ENCODE peak calls at places on chromosome 2, in six cellular contexts. H is CD4-positive, alpha-beta T cell; Q is choroid plexus epithelial cell; J is CD8-positive, alpha-beta T cell; N is bronchial epithelial cell; F is lower leg skin. C is an unnamed sample.

GRCh38 chr2:238133499-238134392 is 4.7 kb upstream of the KLHL30 start:
- DNase-seq in J (no peak), F (no peak), N (no peak), H (no peak), Q (no peak), C (no peak)

GRCh38 chr2:101559576-101559975 is 84.7 kb upstream of the RFX8 start:
- DNase-seq in Q (no peak), J (no peak), H (no peak), N (peak), F (no peak), C (no peak)

GRCh38 chr2:174011796-174012195 is 46.6 kb upstream of the SP3 start:
- DNase-seq in Q (no peak), J (no peak), H (no peak), F (no peak), N (no peak), C (no peak)

GRCh38 chr2:138029238-138029637 is 65.0 kb downstream of the HNMT start:
- DNase-seq in J (no peak), H (no peak), Q (peak), F (no peak), N (no peak), C (no peak)

GRCh38 chr2:100416939-100417744 is at the start of gene CHST10:
- DNase-seq in J (peak), F (peak), H (peak), Q (peak), N (peak), C (no peak)

GRCh38 chr2:190376083-190376482 is 32.1 kb upstream of the MFSD6 start:
- DNase-seq in J (no peak), Q (no peak), F (no peak), N (no peak), H (no peak), C (no peak)

GRCh38 chr2:151862688-151863087 is 34.5 kb upstream of the ARL5A start:
- DNase-seq in N (peak), J (no peak), Q (no peak), H (no peak), F (no peak), C (peak)

GRCh38 chr2:120516323-120517314 is 170.7 kb downstream of the INHBB start:
- DNase-seq in H (no peak), F (no peak), J (no peak), N (no peak), Q (peak), C (no peak)

GRCh38 chr2:190847504-190848201 is 33.0 kb upstream of the GLS start:
- DNase-seq in N (no peak), F (no peak), Q (peak), J (no peak), H (no peak), C (no peak)

GRCh38 chr2:50720695-50721314 is 311.1 kb downstream of the NRXN1 start:
- DNase-seq in J (no peak), F (no peak), N (no peak), H (no peak), Q (peak), C (no peak)

GRCh38 chr2:172836386-172837200 is 100.9 kb downstream of the RAPGEF4 start:
- DNase-seq in H (no peak), J (no peak), F (no peak), Q (peak), N (peak), C (no peak)

GRCh38 chr2:197893403-197894177 is 89.2 kb downstream of the PLCL1 start:
- DNase-seq in Q (no peak), H (no peak), F (no peak), J (no peak), N (no peak), C (no peak)

GRCh38 chr2:151241224-151241623 is 20.4 kb downstream of the RBM43 start:
- DNase-seq in Q (peak), J (no peak), H (no peak), N (peak), F (no peak), C (no peak)

GRCh38 chr2:27833931-27834330 is 56.3 kb downstream of the RBKS start:
- DNase-seq in F (no peak), N (no peak), J (no peak), Q (peak), H (no peak), C (no peak)

DNA sequence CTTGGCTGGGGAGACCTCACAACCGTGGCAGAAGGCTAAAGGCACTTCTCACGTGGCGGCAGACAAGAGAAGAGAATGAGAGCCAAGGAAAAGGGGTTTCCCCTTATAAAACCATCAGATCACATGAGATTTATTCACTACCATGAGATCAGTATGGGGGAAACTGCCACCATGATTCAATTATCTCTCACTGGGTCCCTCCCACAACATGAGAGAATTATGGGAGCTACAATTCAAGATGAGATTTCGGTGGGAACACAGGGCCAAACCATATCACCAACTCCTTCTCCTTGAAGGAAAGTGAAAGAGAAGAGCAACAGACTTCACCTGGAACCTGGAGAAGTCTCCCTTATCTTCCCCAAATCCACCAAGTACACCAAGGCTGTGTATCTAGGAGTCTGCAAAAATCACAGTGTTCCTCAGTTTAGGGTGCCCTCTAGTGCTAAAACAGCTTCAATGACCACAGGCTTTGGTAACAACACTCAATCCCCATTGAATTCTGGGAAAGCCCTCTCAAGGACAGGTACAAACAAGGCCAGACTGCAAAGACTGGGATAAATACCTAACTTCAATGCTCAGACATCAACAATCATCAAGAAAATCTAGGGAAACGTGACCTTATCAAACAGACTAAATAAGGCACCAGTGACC is 148.8 kb upstream of the SRD5A2 start:
- DNase-seq in F (no peak), J (no peak), N (peak), H (no peak), Q (peak), C (peak)
- TF ChIP-seq CTCF in F (no peak), J (no peak), N (peak), H (no peak), Q (peak), C (peak)

GRCh38 chr2:207706936-207707860 is 4.2 kb upstream of the CCNYL1 start:
- DNase-seq in F (no peak), H (no peak), Q (no peak), N (peak), J (no peak), C (no peak)

GRCh38 chr2:207716061-207716460 is 4.6 kb downstream of the CCNYL1 start:
- DNase-seq in F (no peak), N (no peak), Q (no peak), J (no peak), H (no peak), C (no peak)

GRCh38 chr2:207711750-207712487 is 479 bp downstream of the CCNYL1 start:
- DNase-seq in J (peak), H (no peak), N (no peak), Q (peak), F (peak), C (no peak)

DNA sequence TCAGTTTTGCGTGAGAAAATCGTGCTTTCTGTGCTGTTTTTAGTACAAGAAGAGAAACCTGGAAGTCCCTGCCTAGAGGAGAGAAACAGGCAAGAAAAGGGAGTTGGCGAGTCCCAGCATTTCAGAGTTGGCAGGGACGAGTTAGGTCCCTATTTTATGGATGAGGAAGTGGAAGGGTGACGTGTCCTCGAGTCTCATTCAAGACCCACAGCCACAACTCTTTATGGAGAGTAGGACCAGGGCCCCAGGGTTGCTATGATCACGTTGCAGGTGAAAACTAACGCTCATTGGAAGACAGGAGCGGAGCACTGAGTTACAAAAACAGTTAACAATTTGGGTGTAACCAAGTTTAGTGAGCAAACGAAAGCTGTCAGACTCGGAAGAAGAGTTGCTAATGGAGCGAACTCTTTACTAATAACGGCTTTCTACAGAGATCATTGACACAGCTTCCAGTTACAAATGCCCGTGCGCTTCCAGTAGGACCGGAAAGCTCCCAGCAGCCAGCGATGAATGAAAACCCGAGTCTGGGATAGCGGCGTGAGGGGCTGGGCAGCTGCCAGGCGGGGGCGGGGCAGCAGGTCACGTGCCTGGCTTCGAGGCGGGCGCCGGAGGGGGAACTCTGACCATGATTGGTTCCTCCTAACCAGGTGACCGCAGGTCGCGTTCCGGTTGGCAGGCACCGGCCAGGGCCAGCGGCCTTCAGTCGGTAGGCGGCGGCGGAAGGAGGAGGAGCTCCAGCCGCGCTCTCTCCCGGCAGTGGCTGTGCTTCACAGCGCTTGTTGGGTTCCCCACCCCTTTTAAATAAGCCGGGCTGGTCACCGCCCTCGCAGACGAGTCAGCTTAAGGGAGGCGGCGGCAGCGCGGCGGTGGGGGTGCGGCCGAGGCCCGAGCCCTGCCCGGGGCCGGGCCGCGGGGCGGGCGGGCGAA is at the start of gene CCNYL1:
- DNase-seq in Q (peak), N (peak), J (peak), H (peak), F (peak), C (peak)
- TF ChIP-seq CTCF in Q (peak), N (peak), J (no peak), H (no peak), F (no peak), C (no peak)

DNA sequence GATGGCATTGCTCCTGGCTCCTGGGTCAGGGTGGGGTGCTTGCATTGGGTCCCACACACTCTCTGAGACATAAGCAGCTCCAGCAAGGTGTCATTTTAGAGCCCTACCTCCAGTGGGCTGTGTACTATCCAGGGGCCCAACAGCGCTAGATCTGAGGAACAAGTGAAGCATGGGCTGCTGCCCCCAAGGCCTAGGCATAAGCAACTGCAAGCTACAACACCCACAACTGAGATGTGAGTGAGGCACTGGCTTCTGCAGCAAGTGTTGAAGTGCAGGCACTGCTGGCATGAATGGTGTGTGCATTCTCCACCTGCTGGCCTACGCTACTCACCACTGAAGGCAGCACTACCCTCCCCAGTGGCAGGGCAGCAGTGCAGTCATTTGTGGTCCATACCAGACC is 81.0 kb upstream of the STK39 start:
- DNase-seq in J (no peak), F (no peak), H (no peak), N (no peak), Q (no peak), C (no peak)
- TF ChIP-seq CTCF in J (no peak), F (no peak), H (no peak), N (no peak), Q (peak), C (no peak)

DNA sequence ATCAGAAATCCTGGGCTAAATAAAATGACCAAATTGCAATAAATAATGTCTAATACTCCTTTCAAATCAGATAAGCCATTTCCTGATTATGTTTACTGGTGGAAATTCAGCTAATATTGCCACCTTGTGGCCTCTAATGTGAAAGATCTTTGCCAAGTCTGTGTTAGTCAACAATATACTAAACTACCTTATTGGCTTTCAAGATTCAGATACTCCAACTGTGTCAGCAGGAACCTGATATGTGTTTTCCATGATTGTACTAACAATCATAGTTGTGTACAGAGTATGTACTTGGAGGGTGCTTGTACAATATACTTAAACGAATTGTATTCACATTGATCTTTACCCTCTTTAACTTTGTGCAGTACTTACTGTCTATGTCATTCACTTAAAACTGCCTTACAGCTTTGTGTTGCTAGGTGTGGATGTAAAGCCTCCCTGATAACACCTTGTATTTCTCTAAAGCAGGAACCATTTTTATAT is 75.4 kb upstream of the C2orf15 start:
- DNase-seq in N (peak), J (no peak), F (no peak), Q (peak), H (no peak), C (peak)
- TF ChIP-seq CTCF in N (peak), J (no peak), F (no peak), Q (peak), H (peak), C (peak)

C was measured in GM12864.